ENCODE peak calls at places on chromosomes 7 and 10, in four cellular contexts. N is BJ, R is NB4, W is heart left ventricle. P is an unnamed sample.

GRCh38 chr10:31320598-31321211 is 1.7 kb downstream of the ZEB1 start:
- DNase-seq in N (no peak), R (peak; percentile 57), W (peak; percentile 59), P (no peak)

GRCh38 chr10:23095966-23096813 is 811 bp downstream of the MSRB2 start:
- DNase-seq in N (no peak), R (peak; percentile 60), W (peak; percentile 60), P (peak; percentile 26)

GRCh38 chr7:91242097-91242846 is 22.0 kb upstream of the FZD1 start:
- DNase-seq in N (no peak), R (peak; percentile 55), W (no peak), P (no peak)

GRCh38 chr7:110909102-110909501 is 181.8 kb upstream of the LRRN3 start:
- DNase-seq in N (no peak), R (no peak), W (no peak), P (no peak)

GRCh38 chr7:4683884-4684565 is 1.9 kb downstream of the FOXK1 start:
- DNase-seq in N (peak; percentile 31), R (peak; percentile 53), W (peak; percentile 78), P (no peak)

GRCh38 chr10:47337243-47337642 is 10.9 kb upstream of the RBP3 start:
- DNase-seq in N (no peak), R (no peak), W (no peak), P (no peak)

GRCh38 chr10:22834471-22834870 is 93.4 kb upstream of the ARMC3 start:
- DNase-seq in N (no peak), R (no peak), W (no peak), P (no peak)

GRCh38 chr10:99393036-99393435 is 37.4 kb downstream of the GOT1 start:
- DNase-seq in N (no peak), R (no peak), W (no peak), P (no peak)

GRCh38 chr10:67297637-67298181 is 371.9 kb downstream of the LRRTM3 start:
- DNase-seq in N (no peak), R (no peak), W (no peak), P (no peak)

GRCh38 chr7:100162874-100163533 is 4.5 kb upstream of the TRAPPC14 start:
- DNase-seq in N (no peak), R (peak; percentile 7), W (no peak), P (no peak)

GRCh38 chr7:121436688-121437087 is 40.6 kb upstream of the FAM3C start:
- DNase-seq in N (no peak), R (no peak), W (no peak), P (no peak)

GRCh38 chr7:131010714-131011436 is 276.9 kb upstream of the KLF14 start:
- DNase-seq in N (no peak), R (peak; percentile 52), W (no peak), P (no peak)

GRCh38 chr10:14880201-14880600 is 1.5 kb downstream of the SUV39H2 start:
- DNase-seq in N (no peak), R (peak; percentile 9), W (no peak), P (no peak)

GRCh38 chr7:97001656-97002554 is 3.4 kb upstream of the DLX6 start:
- DNase-seq in N (no peak), R (no peak), W (no peak), P (no peak)

GRCh38 chr10:133394064-133394663 is at the start of gene MTG1:
- DNase-seq in N (peak; percentile 49), R (peak; percentile 97), W (peak; percentile 96), P (peak; percentile 65)

GRCh38 chr7:120256719-120257118 is 16.3 kb upstream of the KCND2 start:
- DNase-seq in N (no peak), R (no peak), W (no peak), P (no peak)

GRCh38 chr7:68245688-68246087 is 1249.1 kb downstream of the TYW1 start:
- DNase-seq in N (no peak), R (no peak), W (no peak), P (no peak)

GRCh38 chr7:86978804-86979506 is 80.5 kb downstream of the ELAPOR2 start:
- DNase-seq in N (no peak), R (no peak), W (no peak), P (no peak)

GRCh38 chr7:32891046-32891799 is at the start of gene KBTBD2:
- DNase-seq in N (no peak), R (peak; percentile 97), W (peak; percentile 92), P (no peak)

GRCh38 chr10:129913021-129913695 is 50.9 kb downstream of the EBF3 start:
- DNase-seq in N (no peak), R (no peak), W (no peak), P (no peak)

GRCh38 chr7:68224041-68224534 is 1227.5 kb downstream of the TYW1 start:
- DNase-seq in N (no peak), R (no peak), W (no peak), P (no peak)

GRCh38 chr10:59894114-59894513 is 12.2 kb downstream of the CCDC6 start:
- DNase-seq in N (no peak), R (no peak), W (peak; percentile 60), P (peak; percentile 48)

GRCh38 chr10:63423489-63423888 is 42.3 kb downstream of the JMJD1C start:
- DNase-seq in N (no peak), R (no peak), W (no peak), P (no peak)

GRCh38 chr7:70632400-70632799 is 499.5 kb upstream of the GALNT17 start:
- DNase-seq in N (no peak), R (no peak), W (no peak), P (no peak)

GRCh38 chr7:134755422-134756022 is 23.9 kb upstream of the CALD1 start:
- DNase-seq in N (no peak), R (peak; percentile 20), W (peak; percentile 36), P (no peak)

GRCh38 chr7:132574281-132574680 is 2.0 kb downstream of the PLXNA4 start:
- DNase-seq in N (no peak), R (no peak), W (no peak), P (no peak)
- H3K4me3 ChIP-seq in N (no peak overlapping the region), R (no peak overlapping the region), W (no peak overlapping the region), P (no peak overlapping the region)

DNA sequence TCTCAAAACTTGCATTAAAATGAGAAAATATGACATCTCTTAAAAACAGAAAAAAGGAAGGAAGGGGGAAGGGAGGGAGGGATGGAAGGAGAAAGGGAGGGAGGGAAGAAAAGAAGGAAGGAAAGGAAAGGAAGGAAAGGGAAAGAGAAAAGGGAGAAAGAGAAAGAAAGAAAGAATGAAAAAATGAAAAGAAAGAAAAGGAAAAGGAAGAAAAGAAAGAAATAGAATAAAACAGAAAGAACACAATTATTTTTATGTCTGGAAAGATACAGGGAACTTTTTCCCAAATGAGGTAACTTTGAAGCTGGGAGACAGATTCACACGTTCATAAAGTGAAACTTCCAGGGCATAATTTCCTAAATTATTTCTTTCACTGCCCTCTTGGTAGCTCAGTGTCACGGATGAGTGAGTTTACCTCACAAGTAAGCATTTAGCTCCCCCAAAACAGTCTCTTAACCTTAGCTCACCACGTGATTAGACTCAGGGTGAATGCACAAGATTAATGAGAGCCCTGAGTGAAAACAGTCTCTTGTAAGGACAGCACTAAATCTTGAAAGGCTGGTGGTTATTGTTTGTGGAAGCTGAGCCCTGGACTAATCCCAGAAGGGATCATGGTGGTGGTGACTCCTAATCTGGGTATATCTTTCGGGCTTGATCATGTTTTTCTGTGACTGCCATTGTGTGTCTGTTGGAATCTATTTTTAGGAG is 74.1 kb upstream of the HDAC9 start:
- DNase-seq in N (no peak), R (peak; percentile 5), W (no peak), P (no peak)
- H3K4me3 ChIP-seq in N (no peak overlapping the region), R (no peak overlapping the region), W (no peak overlapping the region), P (no peak overlapping the region)

GRCh38 chr10:50809596-50809995 is 69.9 kb downstream of the ASAH2B start:
- DNase-seq in N (no peak), R (no peak), W (no peak), P (no peak)
- H3K4me3 ChIP-seq in N (no peak overlapping the region), R (no peak overlapping the region), W (no peak overlapping the region), P (no peak overlapping the region)

GRCh38 chr7:127996253-127997071 is 34.8 kb downstream of the LRRC4 start:
- DNase-seq in N (no peak), R (no peak), W (no peak), P (no peak)

GRCh38 chr7:127993987-127994386 is 37.2 kb downstream of the LRRC4 start:
- DNase-seq in N (no peak), R (no peak), W (no peak), P (no peak)

GRCh38 chr7:127995866-127996215 is 35.4 kb downstream of the LRRC4 start:
- DNase-seq in N (no peak), R (no peak), W (peak; percentile 67), P (no peak)

GRCh38 chr7:127995157-127995865 is 35.9 kb downstream of the LRRC4 start:
- DNase-seq in N (peak; percentile 11), R (no peak), W (no peak), P (peak; percentile 14)

DNA sequence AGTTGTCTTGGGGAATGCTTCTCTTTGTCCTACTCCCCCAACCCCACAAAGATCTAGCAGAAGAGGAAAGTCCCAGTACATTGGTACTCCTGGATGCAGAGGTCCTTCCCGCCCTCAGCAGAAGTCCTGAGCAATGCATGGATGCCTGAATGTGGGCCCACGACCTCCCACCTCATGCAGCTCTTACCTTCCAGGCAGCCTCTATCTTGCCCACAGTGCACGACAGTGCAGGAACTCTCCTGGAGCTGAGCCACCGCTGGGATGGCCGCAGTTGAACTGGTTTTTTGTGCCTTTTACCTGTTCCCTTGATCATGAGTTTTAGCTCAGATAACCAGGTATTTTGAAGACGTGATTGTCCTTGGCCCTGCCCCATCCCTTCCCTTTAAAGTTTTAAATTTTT is 37.9 kb downstream of the LRRC4 start:
- DNase-seq in N (no peak), R (no peak), W (no peak), P (no peak)
- H3K4me3 ChIP-seq in N (no peak overlapping the region), R (no peak overlapping the region), W (no peak overlapping the region), P (no peak overlapping the region)

GRCh38 chr10:68562666-68563522 is 2.8 kb downstream of the TET1 start:
- DNase-seq in N (no peak), R (peak; percentile 48), W (no peak), P (no peak)
- H3K4me3 ChIP-seq in N (peak overlapping the region; percentile 77), R (no peak overlapping the region), W (no peak overlapping the region), P (peak overlapping the region; percentile 86)

GRCh38 chr7:45001826-45002225 is 1.8 kb downstream of the CCM2 start:
- DNase-seq in N (no peak), R (peak; percentile 26), W (no peak), P (no peak)

GRCh38 chr7:44998153-44998871 is 1.7 kb upstream of the CCM2 start:
- DNase-seq in N (no peak), R (peak; percentile 59), W (no peak), P (no peak)

GRCh38 chr7:45001138-45001694 is 1.2 kb downstream of the CCM2 start:
- DNase-seq in N (no peak), R (peak; percentile 35), W (no peak), P (no peak)

GRCh38 chr7:45000096-45001032 is at the start of gene CCM2:
- DNase-seq in N (no peak), R (peak; percentile 74), W (peak; percentile 84), P (no peak)

DNA sequence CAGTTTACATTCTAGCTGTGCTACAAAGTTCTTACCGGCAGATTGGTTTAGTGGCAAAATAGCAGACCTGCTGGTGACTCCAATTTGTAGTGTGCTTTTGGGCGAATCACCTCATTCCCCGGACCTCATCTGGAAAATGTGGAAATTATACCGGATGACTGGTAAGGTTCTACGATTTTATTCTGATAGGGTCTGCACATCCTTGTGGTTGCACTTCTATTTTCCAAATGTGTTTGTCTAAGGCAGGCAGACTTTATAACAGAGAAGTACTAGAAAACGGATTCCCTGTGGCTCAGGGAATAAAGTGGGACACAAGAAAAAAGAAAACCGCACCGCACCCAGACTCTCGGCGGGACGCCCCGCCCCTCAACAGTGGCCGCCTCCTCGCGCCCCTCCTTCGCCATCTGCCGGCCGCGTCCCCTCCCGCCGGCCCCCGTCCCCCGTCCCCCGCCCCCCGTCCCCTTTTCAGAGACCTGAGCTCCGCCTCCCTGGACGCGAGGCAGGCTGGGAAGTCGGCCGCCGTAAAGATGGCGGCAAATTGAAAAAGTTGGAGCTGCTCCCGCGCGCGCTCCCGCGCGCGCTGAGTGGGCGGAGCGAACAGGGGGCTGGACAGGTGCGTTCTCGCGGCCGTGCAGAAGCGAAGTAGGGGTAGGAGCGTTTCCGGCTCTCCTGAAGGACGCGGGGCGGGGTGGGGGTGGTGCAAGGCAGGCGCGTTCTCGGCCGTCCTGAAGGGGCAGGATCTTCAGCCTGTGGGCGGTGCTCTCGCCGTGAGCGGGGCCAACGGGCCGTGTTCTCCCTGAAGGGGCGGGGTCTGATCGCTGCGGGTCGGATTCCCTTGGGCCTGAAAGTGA is 531 bp upstream of the CCM2 start:
- DNase-seq in N (peak; percentile 95), R (peak; percentile 100), W (peak; percentile 100), P (peak; percentile 96)
- H3K4me3 ChIP-seq in N (peak overlapping the region; percentile 65), R (peak overlapping the region; percentile 75), W (peak overlapping the region; percentile 39), P (peak overlapping the region; percentile 63)

P was measured in skeletal muscle cell.